ENCODE peak calls at places on chromosomes 6 and 20, in nine cellular contexts. One of them, this sample, is unnamed.

GRCh38 chr6:90403489-90404381 is 107.1 kb upstream of the BACH2 start:
- DNase-seq in activated T-helper 1 cell treated with Interleukin-2 at 50 U/mL for 16 hours: no peak
- DNase-seq in effector CD4-positive, alpha-beta T cell: no peak
- DNase-seq in cardiac fibroblast: peak
- DNase-seq in KG1: no peak
- DNase-seq in AG09319: no peak
- DNase-seq in substantia nigra: no peak
- DNase-seq in NCI-H1105 treated with DMSO at 0.1 percent for 48 hours: no peak
- DNase-seq in choroid plexus epithelial cell: peak
- DNase-seq in this sample: no peak

GRCh38 chr6:92132446-92132845 is 1286.9 kb downstream of the EPHA7 start:
- DNase-seq in choroid plexus epithelial cell: no peak
- DNase-seq in AG09319: no peak
- DNase-seq in activated T-helper 1 cell treated with Interleukin-2 at 50 U/mL for 16 hours: no peak
- DNase-seq in substantia nigra: no peak
- DNase-seq in KG1: no peak
- DNase-seq in cardiac fibroblast: no peak
- DNase-seq in effector CD4-positive, alpha-beta T cell: no peak
- DNase-seq in NCI-H1105 treated with DMSO at 0.1 percent for 48 hours: no peak
- DNase-seq in this sample: no peak

GRCh38 chr6:121504227-121504626 is 68.8 kb downstream of the GJA1 start:
- DNase-seq in choroid plexus epithelial cell: peak
- DNase-seq in cardiac fibroblast: peak
- DNase-seq in activated T-helper 1 cell treated with Interleukin-2 at 50 U/mL for 16 hours: no peak
- DNase-seq in KG1: no peak
- DNase-seq in NCI-H1105 treated with DMSO at 0.1 percent for 48 hours: no peak
- DNase-seq in AG09319: no peak
- DNase-seq in effector CD4-positive, alpha-beta T cell: no peak
- DNase-seq in substantia nigra: no peak
- DNase-seq in this sample: no peak

GRCh38 chr20:44650777-44651493 is 564 bp downstream of the ADA start:
- DNase-seq in choroid plexus epithelial cell: no peak
- DNase-seq in effector CD4-positive, alpha-beta T cell: peak
- DNase-seq in substantia nigra: no peak
- DNase-seq in activated T-helper 1 cell treated with Interleukin-2 at 50 U/mL for 16 hours: no peak
- DNase-seq in KG1: no peak
- DNase-seq in NCI-H1105 treated with DMSO at 0.1 percent for 48 hours: no peak
- DNase-seq in AG09319: no peak
- DNase-seq in cardiac fibroblast: no peak
- DNase-seq in this sample: no peak

GRCh38 chr20:41029150-41029872 is 689 bp downstream of the TOP1 start:
- DNase-seq in choroid plexus epithelial cell: no peak
- DNase-seq in KG1: no peak
- DNase-seq in cardiac fibroblast: peak
- DNase-seq in activated T-helper 1 cell treated with Interleukin-2 at 50 U/mL for 16 hours: no peak
- DNase-seq in NCI-H1105 treated with DMSO at 0.1 percent for 48 hours: peak
- DNase-seq in substantia nigra: peak
- DNase-seq in AG09319: no peak
- DNase-seq in effector CD4-positive, alpha-beta T cell: peak
- DNase-seq in this sample: peak

GRCh38 chr6:159606786-159607185 is 86.3 kb downstream of the SOD2 start:
- DNase-seq in KG1: no peak
- DNase-seq in AG09319: no peak
- DNase-seq in substantia nigra: no peak
- DNase-seq in cardiac fibroblast: no peak
- DNase-seq in NCI-H1105 treated with DMSO at 0.1 percent for 48 hours: no peak
- DNase-seq in effector CD4-positive, alpha-beta T cell: no peak
- DNase-seq in activated T-helper 1 cell treated with Interleukin-2 at 50 U/mL for 16 hours: no peak
- DNase-seq in choroid plexus epithelial cell: peak
- DNase-seq in this sample: no peak

GRCh38 chr6:11748591-11748990 is 30.0 kb downstream of the ADTRP start:
- DNase-seq in cardiac fibroblast: no peak
- DNase-seq in NCI-H1105 treated with DMSO at 0.1 percent for 48 hours: no peak
- DNase-seq in substantia nigra: no peak
- DNase-seq in effector CD4-positive, alpha-beta T cell: no peak
- DNase-seq in activated T-helper 1 cell treated with Interleukin-2 at 50 U/mL for 16 hours: no peak
- DNase-seq in choroid plexus epithelial cell: no peak
- DNase-seq in KG1: no peak
- DNase-seq in AG09319: no peak
- DNase-seq in this sample: no peak

GRCh38 chr6:18632670-18633410 is 245.7 kb downstream of the RNF144B start:
- DNase-seq in NCI-H1105 treated with DMSO at 0.1 percent for 48 hours: no peak
- DNase-seq in activated T-helper 1 cell treated with Interleukin-2 at 50 U/mL for 16 hours: no peak
- DNase-seq in effector CD4-positive, alpha-beta T cell: no peak
- DNase-seq in cardiac fibroblast: peak
- DNase-seq in substantia nigra: no peak
- DNase-seq in KG1: no peak
- DNase-seq in choroid plexus epithelial cell: peak
- DNase-seq in AG09319: no peak
- DNase-seq in this sample: no peak

GRCh38 chr6:145548941-145549652 is 186.2 kb downstream of the EPM2A start:
- DNase-seq in choroid plexus epithelial cell: no peak
- DNase-seq in NCI-H1105 treated with DMSO at 0.1 percent for 48 hours: no peak
- DNase-seq in KG1: no peak
- DNase-seq in activated T-helper 1 cell treated with Interleukin-2 at 50 U/mL for 16 hours: no peak
- DNase-seq in substantia nigra: no peak
- DNase-seq in cardiac fibroblast: no peak
- DNase-seq in AG09319: no peak
- DNase-seq in effector CD4-positive, alpha-beta T cell: no peak
- DNase-seq in this sample: no peak

GRCh38 chr6:127457444-127458064 is 1.6 kb downstream of the KIAA0408 start:
- DNase-seq in cardiac fibroblast: peak
- DNase-seq in substantia nigra: no peak
- DNase-seq in choroid plexus epithelial cell: peak
- DNase-seq in KG1: peak
- DNase-seq in effector CD4-positive, alpha-beta T cell: no peak
- DNase-seq in NCI-H1105 treated with DMSO at 0.1 percent for 48 hours: no peak
- DNase-seq in activated T-helper 1 cell treated with Interleukin-2 at 50 U/mL for 16 hours: no peak
- DNase-seq in AG09319: no peak
- DNase-seq in this sample: no peak

GRCh38 chr6:15582499-15582898 is 80.3 kb downstream of the DTNBP1 start:
- DNase-seq in substantia nigra: no peak
- DNase-seq in AG09319: no peak
- DNase-seq in activated T-helper 1 cell treated with Interleukin-2 at 50 U/mL for 16 hours: no peak
- DNase-seq in effector CD4-positive, alpha-beta T cell: no peak
- DNase-seq in choroid plexus epithelial cell: no peak
- DNase-seq in NCI-H1105 treated with DMSO at 0.1 percent for 48 hours: no peak
- DNase-seq in KG1: no peak
- DNase-seq in cardiac fibroblast: no peak
- DNase-seq in this sample: no peak

GRCh38 chr6:27091661-27092315 is 155.7 kb upstream of the PRSS16 start:
- DNase-seq in substantia nigra: no peak
- DNase-seq in NCI-H1105 treated with DMSO at 0.1 percent for 48 hours: no peak
- DNase-seq in choroid plexus epithelial cell: peak
- DNase-seq in effector CD4-positive, alpha-beta T cell: no peak
- DNase-seq in AG09319: peak
- DNase-seq in cardiac fibroblast: peak
- DNase-seq in KG1: peak
- DNase-seq in activated T-helper 1 cell treated with Interleukin-2 at 50 U/mL for 16 hours: no peak
- DNase-seq in this sample: no peak

This sample was measured in T follicular helper cell.